ENCODE peak calls at places on chromosomes 4 and X, in nine cellular contexts. One of them, this sample, is unnamed. For H3K4me1 and H3K9me3, the result is how much of the 10 kb centered on the place peaks cover.

GRCh38 chrX:40093586-40093985 is 4.2 kb downstream of the BCOR start:
- DNase-seq in gastrocnemius medialis: no peak
- DNase-seq in BE2C: no peak
- DNase-seq in cardiac muscle cell: no peak
- DNase-seq in MM.1S: no peak
- DNase-seq in OCI-LY7: no peak
- DNase-seq in HepG2: no peak
- DNase-seq in neural progenitor cell: peak
- DNase-seq in SJSA1: no peak
- DNase-seq in this sample: no peak

GRCh38 chrX:152157042-152157441 is 18.7 kb upstream of the MAGEA10 start:
- DNase-seq in gastrocnemius medialis: no peak
- DNase-seq in BE2C: no peak
- DNase-seq in cardiac muscle cell: peak
- DNase-seq in MM.1S: no peak
- DNase-seq in OCI-LY7: no peak
- DNase-seq in HepG2: no peak
- DNase-seq in neural progenitor cell: peak
- DNase-seq in SJSA1: no peak
- DNase-seq in this sample: no peak

GRCh38 chr4:6248394-6248793 is 21.3 kb upstream of the WFS1 start:
- DNase-seq in gastrocnemius medialis: no peak
- DNase-seq in BE2C: no peak
- DNase-seq in cardiac muscle cell: no peak
- DNase-seq in MM.1S: no peak
- DNase-seq in OCI-LY7: no peak
- DNase-seq in HepG2: no peak
- DNase-seq in neural progenitor cell: no peak
- DNase-seq in SJSA1: no peak
- DNase-seq in this sample: no peak

GRCh38 chr4:177220376-177220775 is 89.3 kb upstream of the NEIL3 start:
- DNase-seq in gastrocnemius medialis: no peak
- DNase-seq in BE2C: no peak
- DNase-seq in cardiac muscle cell: no peak
- DNase-seq in MM.1S: no peak
- DNase-seq in OCI-LY7: no peak
- DNase-seq in HepG2: no peak
- DNase-seq in neural progenitor cell: no peak
- DNase-seq in SJSA1: no peak
- DNase-seq in this sample: no peak

GRCh38 chr4:26839016-26839415 is 21.6 kb upstream of the STIM2 start:
- DNase-seq in gastrocnemius medialis: no peak
- DNase-seq in BE2C: no peak
- DNase-seq in cardiac muscle cell: no peak
- DNase-seq in MM.1S: no peak
- DNase-seq in OCI-LY7: no peak
- DNase-seq in HepG2: no peak
- DNase-seq in neural progenitor cell: no peak
- DNase-seq in SJSA1: peak
- DNase-seq in this sample: no peak

GRCh38 chr4:112332398-112332797 is 35.2 kb downstream of the ALPK1 start:
- DNase-seq in gastrocnemius medialis: no peak
- DNase-seq in BE2C: no peak
- DNase-seq in cardiac muscle cell: no peak
- DNase-seq in MM.1S: no peak
- DNase-seq in OCI-LY7: no peak
- DNase-seq in HepG2: no peak
- DNase-seq in neural progenitor cell: no peak
- DNase-seq in SJSA1: no peak
- DNase-seq in this sample: no peak

GRCh38 chrX:17440258-17440657 is 65.3 kb downstream of the NHS start:
- DNase-seq in gastrocnemius medialis: no peak
- DNase-seq in BE2C: no peak
- DNase-seq in cardiac muscle cell: no peak
- DNase-seq in MM.1S: no peak
- DNase-seq in OCI-LY7: no peak
- DNase-seq in HepG2: peak
- DNase-seq in neural progenitor cell: no peak
- DNase-seq in SJSA1: no peak
- DNase-seq in this sample: no peak

GRCh38 chrX:123060986-123061385 is 123.1 kb upstream of the GRIA3 start:
- DNase-seq in gastrocnemius medialis: no peak
- DNase-seq in BE2C: no peak
- DNase-seq in cardiac muscle cell: no peak
- DNase-seq in MM.1S: no peak
- DNase-seq in OCI-LY7: no peak
- DNase-seq in HepG2: no peak
- DNase-seq in neural progenitor cell: no peak
- DNase-seq in SJSA1: no peak
- DNase-seq in this sample: no peak

GRCh38 chr4:119025916-119026661 is 109.5 kb upstream of the MYOZ2 start:
- DNase-seq in gastrocnemius medialis: peak
- DNase-seq in BE2C: no peak
- DNase-seq in cardiac muscle cell: no peak
- DNase-seq in MM.1S: no peak
- DNase-seq in OCI-LY7: no peak
- DNase-seq in HepG2: no peak
- DNase-seq in neural progenitor cell: no peak
- DNase-seq in SJSA1: no peak
- DNase-seq in this sample: no peak

GRCh38 chrX:92224406-92224805 is 445.2 kb downstream of the PCDH11X start:
- DNase-seq in gastrocnemius medialis: no peak
- DNase-seq in BE2C: no peak
- DNase-seq in cardiac muscle cell: no peak
- DNase-seq in MM.1S: peak
- DNase-seq in OCI-LY7: no peak
- DNase-seq in HepG2: no peak
- DNase-seq in neural progenitor cell: no peak
- DNase-seq in SJSA1: no peak
- DNase-seq in this sample: no peak

GRCh38 chr4:99847362-99847976 is 30.8 kb downstream of the DAPP1 start:
- DNase-seq in gastrocnemius medialis: no peak
- DNase-seq in BE2C: no peak
- DNase-seq in cardiac muscle cell: no peak
- DNase-seq in MM.1S: peak
- DNase-seq in OCI-LY7: peak
- DNase-seq in HepG2: no peak
- DNase-seq in neural progenitor cell: no peak
- DNase-seq in SJSA1: no peak
- DNase-seq in this sample: no peak

DNA sequence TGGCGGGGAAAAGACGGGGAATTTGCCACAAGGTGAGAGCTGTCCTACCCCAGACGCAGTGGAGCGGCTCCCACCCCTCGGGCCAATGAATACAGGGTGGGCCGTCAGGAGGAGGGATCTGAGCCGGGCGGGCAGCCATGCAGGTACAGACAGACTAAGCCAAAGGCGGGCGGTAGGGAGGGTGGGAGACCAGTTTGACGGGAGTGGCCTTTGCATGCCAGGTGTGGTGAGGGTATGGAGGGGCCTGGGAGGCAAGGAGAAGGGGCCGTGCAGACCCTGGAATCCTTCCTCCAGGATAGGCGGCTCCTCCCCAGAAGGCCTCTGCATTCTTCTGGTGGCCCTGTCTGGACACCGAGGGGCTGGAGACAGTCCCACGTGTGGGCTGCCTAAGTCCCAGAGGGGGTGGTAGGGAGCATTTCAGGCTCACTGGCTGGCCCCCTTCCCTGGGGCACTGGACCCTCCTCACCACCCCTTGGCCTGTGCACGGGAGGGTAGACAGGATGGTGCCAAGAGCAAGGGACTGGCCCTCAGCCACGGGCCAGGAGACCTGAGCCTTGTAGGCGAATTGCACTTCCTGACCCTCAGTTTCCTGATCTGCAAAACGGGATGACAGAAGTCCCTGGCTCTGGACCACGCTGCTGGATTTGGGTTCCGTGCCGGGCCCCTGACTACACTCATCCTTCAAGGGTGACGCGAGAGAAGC is 2.8 kb downstream of the SH3BP2 start:
- DNase-seq in gastrocnemius medialis: no peak
- DNase-seq in BE2C: peak
- DNase-seq in cardiac muscle cell: no peak
- DNase-seq in MM.1S: no peak
- DNase-seq in OCI-LY7: no peak
- DNase-seq in HepG2: no peak
- DNase-seq in neural progenitor cell: peak
- DNase-seq in SJSA1: no peak
- DNase-seq in this sample: no peak
- H3K4me1 ChIP-seq in gastrocnemius medialis: under half
- H3K4me1 ChIP-seq in BE2C: half or more
- H3K4me1 ChIP-seq in cardiac muscle cell: under half
- H3K4me1 ChIP-seq in MM.1S: under half
- H3K4me1 ChIP-seq in OCI-LY7: under half
- H3K4me1 ChIP-seq in HepG2: half or more
- H3K4me1 ChIP-seq in neural progenitor cell: under half
- H3K4me1 ChIP-seq in SJSA1: under half
- H3K4me1 ChIP-seq in this sample: under half

DNA sequence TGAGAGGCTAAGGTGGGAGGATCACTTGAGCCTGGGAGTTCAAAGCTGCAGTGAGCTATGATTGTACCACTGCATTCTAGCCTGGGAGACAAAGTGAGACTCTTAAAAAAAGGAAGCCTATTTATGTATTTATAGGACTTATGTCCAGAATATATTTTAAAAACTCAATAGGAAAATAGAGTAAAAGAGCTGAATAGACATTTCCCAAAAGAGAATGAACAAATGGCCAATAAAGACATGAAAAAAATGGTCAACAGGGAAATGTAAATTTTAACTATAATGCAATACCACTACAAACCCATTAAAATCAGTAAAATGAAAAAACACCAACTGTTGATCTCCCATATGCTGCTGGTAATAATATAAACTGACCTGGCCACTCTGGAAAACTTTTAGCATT is 115.0 kb downstream of the HUWE1 start:
- DNase-seq in gastrocnemius medialis: no peak
- DNase-seq in BE2C: no peak
- DNase-seq in cardiac muscle cell: no peak
- DNase-seq in MM.1S: no peak
- DNase-seq in OCI-LY7: no peak
- DNase-seq in HepG2: no peak
- DNase-seq in neural progenitor cell: no peak
- DNase-seq in SJSA1: no peak
- DNase-seq in this sample: no peak
- H3K9me3 ChIP-seq in gastrocnemius medialis: under half
- H3K9me3 ChIP-seq in BE2C: under half
- H3K9me3 ChIP-seq in cardiac muscle cell: under half
- H3K9me3 ChIP-seq in MM.1S: under half
- H3K9me3 ChIP-seq in OCI-LY7: under half
- H3K9me3 ChIP-seq in HepG2: under half
- H3K9me3 ChIP-seq in neural progenitor cell: under half
- H3K9me3 ChIP-seq in SJSA1: under half
- H3K9me3 ChIP-seq in this sample: under half

DNA sequence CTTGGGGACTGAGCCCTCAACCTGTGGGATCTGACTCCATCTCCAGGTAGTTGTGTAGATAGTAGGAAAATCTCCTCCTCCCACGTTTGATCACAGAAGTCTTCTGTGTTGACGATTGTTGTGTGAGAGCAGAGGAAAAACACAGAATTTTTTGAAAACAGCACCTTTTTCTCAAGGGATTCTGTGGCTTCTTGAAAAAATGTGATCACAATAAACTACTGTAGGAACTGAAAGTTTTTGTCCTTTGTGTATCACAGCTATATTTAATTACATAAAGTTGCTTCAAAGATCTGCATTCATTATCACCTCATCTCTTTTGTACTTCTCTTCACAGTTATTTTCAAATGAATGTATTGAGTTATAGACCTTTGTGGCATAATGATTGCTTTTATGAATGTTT is 85.1 kb downstream of the AFF1 start:
- DNase-seq in gastrocnemius medialis: no peak
- DNase-seq in BE2C: no peak
- DNase-seq in cardiac muscle cell: no peak
- DNase-seq in MM.1S: no peak
- DNase-seq in OCI-LY7: peak
- DNase-seq in HepG2: no peak
- DNase-seq in neural progenitor cell: no peak
- DNase-seq in SJSA1: no peak
- DNase-seq in this sample: no peak
- H3K4me1 ChIP-seq in gastrocnemius medialis: half or more
- H3K4me1 ChIP-seq in BE2C: under half
- H3K4me1 ChIP-seq in cardiac muscle cell: under half
- H3K4me1 ChIP-seq in MM.1S: under half
- H3K4me1 ChIP-seq in OCI-LY7: half or more
- H3K4me1 ChIP-seq in HepG2: under half
- H3K4me1 ChIP-seq in neural progenitor cell: under half
- H3K4me1 ChIP-seq in SJSA1: under half
- H3K4me1 ChIP-seq in this sample: under half

DNA sequence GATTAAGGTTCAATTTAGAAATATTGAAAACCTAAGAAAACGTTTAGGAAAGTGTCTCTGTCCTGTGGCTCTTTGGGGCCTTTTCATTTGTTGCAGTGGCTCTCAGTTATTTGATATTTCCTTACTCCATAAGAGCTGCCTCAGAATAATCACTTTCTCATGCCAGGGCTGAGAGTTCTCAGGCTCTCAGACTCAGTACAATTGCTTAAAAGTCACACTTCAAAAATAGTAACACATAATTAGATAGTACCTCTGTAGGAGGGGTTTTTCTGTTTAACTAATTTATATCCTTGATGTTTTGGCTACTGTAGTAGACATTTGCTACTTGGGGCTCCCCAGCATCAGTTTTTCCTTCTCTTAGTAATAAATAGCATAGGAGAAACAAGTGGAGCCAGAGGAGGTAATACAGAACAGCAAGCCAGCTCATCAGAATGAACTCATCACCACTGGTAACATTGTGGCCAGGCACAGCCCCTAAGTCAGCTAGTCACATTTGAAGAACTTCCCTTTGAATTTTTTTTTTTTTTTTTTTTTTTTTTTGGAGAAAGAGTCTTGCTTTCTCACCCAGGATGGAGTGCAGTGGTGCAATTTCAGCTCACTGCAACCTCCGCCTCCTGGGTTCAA is 8.0 kb upstream of the HNRNPD start:
- DNase-seq in gastrocnemius medialis: no peak
- DNase-seq in BE2C: no peak
- DNase-seq in cardiac muscle cell: no peak
- DNase-seq in MM.1S: no peak
- DNase-seq in OCI-LY7: no peak
- DNase-seq in HepG2: no peak
- DNase-seq in neural progenitor cell: no peak
- DNase-seq in SJSA1: no peak
- DNase-seq in this sample: no peak
- H3K9me3 ChIP-seq in gastrocnemius medialis: under half
- H3K9me3 ChIP-seq in BE2C: under half
- H3K9me3 ChIP-seq in cardiac muscle cell: under half
- H3K9me3 ChIP-seq in MM.1S: under half
- H3K9me3 ChIP-seq in OCI-LY7: under half
- H3K9me3 ChIP-seq in HepG2: under half
- H3K9me3 ChIP-seq in neural progenitor cell: under half
- H3K9me3 ChIP-seq in SJSA1: under half
- H3K9me3 ChIP-seq in this sample: under half

GRCh38 chr4:16952896-16953605 is 54.6 kb upstream of the LDB2 start:
- DNase-seq in gastrocnemius medialis: no peak
- DNase-seq in BE2C: no peak
- DNase-seq in cardiac muscle cell: no peak
- DNase-seq in MM.1S: no peak
- DNase-seq in OCI-LY7: no peak
- DNase-seq in HepG2: no peak
- DNase-seq in neural progenitor cell: no peak
- DNase-seq in SJSA1: peak
- DNase-seq in this sample: no peak

GRCh38 chr4:16952462-16952871 is 54.0 kb upstream of the LDB2 start:
- DNase-seq in gastrocnemius medialis: no peak
- DNase-seq in BE2C: no peak
- DNase-seq in cardiac muscle cell: no peak
- DNase-seq in MM.1S: no peak
- DNase-seq in OCI-LY7: no peak
- DNase-seq in HepG2: no peak
- DNase-seq in neural progenitor cell: peak
- DNase-seq in SJSA1: no peak
- DNase-seq in this sample: no peak
- H3K4me1 ChIP-seq in gastrocnemius medialis: under half
- H3K4me1 ChIP-seq in BE2C: under half
- H3K4me1 ChIP-seq in cardiac muscle cell: under half
- H3K4me1 ChIP-seq in MM.1S: under half
- H3K4me1 ChIP-seq in OCI-LY7: under half
- H3K4me1 ChIP-seq in HepG2: under half
- H3K4me1 ChIP-seq in neural progenitor cell: under half
- H3K4me1 ChIP-seq in SJSA1: under half
- H3K4me1 ChIP-seq in this sample: under half

This sample was measured in SJCRH30.